ENCODE peak calls at places on chromosomes 13 and 19, in five cellular contexts. W is brain pericyte, M is NCI-H69, A is globus pallidus, J is left ventricle myocardium superior. H is an unnamed sample.

GRCh38 chr13:104841110-104841509 is 1694.4 kb downstream of the EFNB2 start:
- DNase-seq in W (no peak), M (no peak), A (no peak), J (no peak), H (no peak)

GRCh38 chr13:22103046-22103445 is 432.2 kb downstream of the FGF9 start:
- DNase-seq in W (no peak), M (no peak), A (no peak), J (no peak), H (no peak)

GRCh38 chr13:113062691-113063090 is 42.9 kb upstream of the F7 start:
- DNase-seq in W (no peak), M (no peak), A (no peak), J (no peak), H (no peak)

GRCh38 chr19:34642241-34642640 is 34.7 kb downstream of the SCGB2B2 start:
- DNase-seq in W (no peak), M (no peak), A (no peak), J (no peak), H (no peak)

GRCh38 chr13:36431204-36432105 is 840 bp upstream of the CCNA1 start:
- DNase-seq in W (no peak), M (peak), A (no peak), J (peak), H (no peak)

GRCh38 chr13:27446986-27447583 is 3.3 kb downstream of the MTIF3 start:
- DNase-seq in W (no peak), M (no peak), A (no peak), J (no peak), H (no peak)

GRCh38 chr19:42693760-42694350 is 46.4 kb downstream of the PSG3 start:
- DNase-seq in W (no peak), M (peak), A (peak), J (no peak), H (no peak)

GRCh38 chr13:94673841-94674240 is 38.5 kb downstream of the SOX21 start:
- DNase-seq in W (no peak), M (no peak), A (no peak), J (no peak), H (no peak)

GRCh38 chr13:29858667-29859066 is 8.2 kb upstream of the UBL3 start:
- DNase-seq in W (no peak), M (no peak), A (no peak), J (no peak), H (no peak)

GRCh38 chr19:927707-928401 is 2.0 kb downstream of the ARID3A start:
- DNase-seq in W (no peak), M (no peak), A (no peak), J (no peak), H (no peak)

GRCh38 chr13:79593611-79594275 is 112.8 kb downstream of the NDFIP2 start:
- DNase-seq in W (no peak), M (no peak), A (no peak), J (no peak), H (no peak)